ENCODE peak calls at places on chromosomes 12 and 14, in four cellular contexts. R is HepG2, P is H1, W is GM12878. N is an unnamed sample.

GRCh38 chr12:115763982-115764621 is 513.4 kb downstream of the MED13L start:
- DNase-seq in R (peak; percentile 59), P (no peak), W (no peak), N (no peak)

GRCh38 chr12:43957732-43958131 is 121.9 kb downstream of the TMEM117 start:
- DNase-seq in R (peak; percentile 49), P (no peak), W (peak; percentile 28), N (peak; percentile 36)

GRCh38 chr12:47838286-47838931 is 18.7 kb upstream of the HDAC7 start:
- DNase-seq in R (peak; percentile 26), P (no peak), W (no peak), N (no peak)

GRCh38 chr12:91722072-91722471 is 423.6 kb downstream of the BTG1 start:
- DNase-seq in R (no peak), P (no peak), W (no peak), N (no peak)

GRCh38 chr14:56244138-56244789 is 126.1 kb downstream of the PELI2 start:
- DNase-seq in R (no peak), P (no peak), W (no peak), N (no peak)

GRCh38 chr12:7497661-7498060 is 5.9 kb downstream of the CD163 start:
- DNase-seq in R (no peak), P (no peak), W (no peak), N (peak; percentile 68)

GRCh38 chr12:93572712-93573551 is 457 bp downstream of the SOCS2 start:
- DNase-seq in R (no peak), P (peak; percentile 75), W (no peak), N (peak; percentile 40)

GRCh38 chr14:35827678-35828472 is 1.7 kb downstream of the BRMS1L start:
- DNase-seq in R (no peak), P (no peak), W (no peak), N (no peak)

GRCh38 chr12:119649202-119649808 is 18.6 kb upstream of the PRKAB1 start:
- DNase-seq in R (no peak), P (no peak), W (no peak), N (no peak)

DNA sequence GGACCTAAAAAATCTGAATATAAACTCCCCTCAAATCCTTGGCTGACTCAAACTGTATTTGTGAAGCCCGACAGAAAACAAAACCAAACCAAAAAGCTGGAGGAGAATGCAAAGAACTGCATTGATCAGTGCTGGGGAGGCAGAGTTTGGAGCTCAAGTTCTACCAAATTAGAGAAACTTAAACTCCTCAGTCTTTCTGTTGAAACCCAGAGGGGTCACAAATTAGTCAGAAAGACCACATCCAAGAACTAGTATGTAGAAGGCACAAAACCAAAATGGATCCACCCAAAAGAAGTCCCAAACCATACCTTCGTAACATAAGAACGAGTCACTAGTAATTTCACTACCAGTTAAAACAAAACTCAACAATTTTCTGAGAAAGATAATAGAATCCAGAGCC is 15.3 kb upstream of the PRKAB1 start:
- DNase-seq in R (no peak), P (no peak), W (no peak), N (no peak)
- TF ChIP-seq YY1 in R (no peak), P (no peak), W (no peak), N (no peak)

GRCh38 chr12:123749355-123749754 is 12.7 kb upstream of the DNAH10 start:
- DNase-seq in R (no peak), P (no peak), W (no peak), N (no peak)

GRCh38 chr12:123747309-123747708 is 14.8 kb upstream of the DNAH10 start:
- DNase-seq in R (no peak), P (no peak), W (no peak), N (no peak)

GRCh38 chr12:123748171-123748570 is 13.9 kb upstream of the DNAH10 start:
- DNase-seq in R (no peak), P (no peak), W (no peak), N (no peak)

GRCh38 chr12:123750159-123750656 is 11.9 kb upstream of the DNAH10 start:
- DNase-seq in R (no peak), P (no peak), W (no peak), N (no peak)

DNA sequence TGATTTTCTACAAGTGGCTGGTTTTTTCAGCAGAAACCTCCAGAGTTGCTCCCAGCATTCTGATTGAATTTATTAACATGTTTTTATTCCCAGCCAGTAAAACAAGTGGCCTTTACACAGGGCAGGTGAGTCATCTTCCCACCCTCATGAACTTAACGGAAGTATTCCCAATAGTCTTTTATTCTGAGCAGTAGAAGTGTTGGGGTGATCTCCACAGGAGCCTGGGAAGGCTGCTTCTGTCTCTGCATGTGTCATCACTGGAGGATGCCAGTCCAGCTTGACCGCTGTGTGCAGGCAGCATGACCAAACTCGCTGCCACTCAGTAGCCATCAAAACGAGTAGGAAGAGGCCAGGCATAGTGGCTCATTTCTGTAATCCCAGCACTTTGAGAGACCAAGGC is 13.4 kb upstream of the DNAH10 start:
- DNase-seq in R (no peak), P (no peak), W (no peak), N (no peak)
- TF ChIP-seq SUZ12 in R (no peak), P (no peak), W (no peak), N (no peak)

GRCh38 chr14:68822964-68823363 is 30.1 kb upstream of the ZFP36L1 start:
- DNase-seq in R (no peak), P (no peak), W (no peak), N (no peak)

GRCh38 chr14:68822132-68822651 is 29.3 kb upstream of the ZFP36L1 start:
- DNase-seq in R (no peak), P (no peak), W (peak; percentile 91), N (no peak)

GRCh38 chr14:68824517-68825347 is 31.9 kb upstream of the ZFP36L1 start:
- DNase-seq in R (peak; percentile 80), P (peak; percentile 97), W (no peak), N (peak; percentile 77)

GRCh38 chr14:68824207-68824516 is 31.3 kb upstream of the ZFP36L1 start:
- DNase-seq in R (no peak), P (no peak), W (no peak), N (no peak)

DNA sequence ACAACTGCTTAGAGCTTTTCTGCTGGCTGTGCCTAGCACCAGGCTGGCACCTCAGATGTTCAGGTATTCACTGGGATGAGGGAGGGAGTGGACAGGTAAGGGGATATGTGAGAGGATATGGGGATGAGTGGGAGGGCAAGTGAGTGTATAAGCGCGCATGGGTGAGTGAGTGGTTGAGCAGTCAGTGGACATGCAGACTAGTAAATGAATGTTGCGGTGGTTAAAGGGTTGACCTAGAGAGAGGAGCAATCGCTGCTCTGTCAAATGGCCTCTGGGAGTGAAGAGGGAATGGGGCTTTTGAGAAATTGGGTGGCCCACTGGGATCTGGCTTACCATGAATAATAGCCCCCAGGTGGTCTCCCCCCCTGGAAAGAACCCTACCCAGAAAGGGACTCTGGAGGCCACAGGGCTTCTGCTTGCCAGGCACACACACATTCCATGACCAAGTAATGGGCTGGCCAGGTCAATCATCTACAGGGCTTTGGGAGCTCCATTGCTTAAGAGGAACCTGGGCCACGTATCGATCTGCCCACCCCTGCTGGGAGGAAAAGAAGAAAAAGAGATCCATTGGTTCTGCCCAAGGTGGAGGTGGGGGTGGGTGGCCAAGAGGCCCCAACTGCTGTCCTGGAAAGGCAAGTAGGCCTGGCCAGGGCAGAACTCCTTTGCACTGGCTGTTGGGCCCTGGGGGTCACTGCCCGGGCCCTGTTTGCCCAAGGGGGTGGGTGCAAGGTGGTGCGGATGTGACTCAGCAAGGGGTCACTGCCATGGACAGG is 30.8 kb upstream of the ZFP36L1 start:
- DNase-seq in R (peak; percentile 79), P (no peak), W (no peak), N (no peak)
- TF ChIP-seq YY1 in R (peak; percentile 35), P (no peak), W (no peak), N (no peak)

GRCh38 chr12:1093166-1093751 is 102.2 kb downstream of the ERC1 start:
- DNase-seq in R (peak; percentile 71), P (no peak), W (no peak), N (peak; percentile 74)
- TF ChIP-seq SUZ12 in R (no peak), P (no peak), W (no peak), N (no peak)

GRCh38 chr14:60164717-60165546 is at the start of gene DHRS7:
- DNase-seq in R (peak; percentile 62), P (peak; percentile 79), W (peak; percentile 53), N (peak; percentile 35)
- TF ChIP-seq YY1 in R (peak; percentile 54), P (peak; percentile 19), W (no peak), N (no peak)

GRCh38 chr12:38906482-38907170 is 1.2 kb upstream of the CPNE8 start:
- DNase-seq in R (peak; percentile 45), P (peak; percentile 93), W (peak; percentile 56), N (peak; percentile 88)
- TF ChIP-seq SUZ12 in R (no peak), P (no peak), W (no peak), N (no peak)

N was measured in NT2/D1.